ENCODE peak calls at places on chromosomes 13 and 19, in eight cellular contexts. One of them, this sample, is unnamed.

GRCh38 chr19:37975071-37975470 is 68.1 kb downstream of the SIPA1L3 start:
- DNase-seq in GM23338: no peak
- DNase-seq in tibial nerve: no peak
- DNase-seq in left colon: no peak
- DNase-seq in neuronal stem cell: no peak
- DNase-seq in astrocyte of the hippocampus: no peak
- DNase-seq in activated naive CD8-positive, alpha-beta T cell treated with anti-CD3 and anti-CD28 coated beads, Interleukin-2, amount 10 ng/mL, durations not matched to agents 7 days and 5 days: no peak
- DNase-seq in stimulated activated CD4-positive, alpha-beta T cell treated with anti-CD3 and anti-CD28 coated beads, Interleukin-4, amount 100 ng/mL, for 48 hours: no peak
- DNase-seq in this sample: peak; percentile 44

GRCh38 chr13:79341202-79341601 is 64.9 kb downstream of the RBM26 start:
- DNase-seq in GM23338: no peak
- DNase-seq in tibial nerve: no peak
- DNase-seq in left colon: no peak
- DNase-seq in neuronal stem cell: no peak
- DNase-seq in astrocyte of the hippocampus: no peak
- DNase-seq in activated naive CD8-positive, alpha-beta T cell treated with anti-CD3 and anti-CD28 coated beads, Interleukin-2, amount 10 ng/mL, durations not matched to agents 7 days and 5 days: no peak
- DNase-seq in stimulated activated CD4-positive, alpha-beta T cell treated with anti-CD3 and anti-CD28 coated beads, Interleukin-4, amount 100 ng/mL, for 48 hours: no peak
- DNase-seq in this sample: no peak

GRCh38 chr19:49347835-49348234 is 12.6 kb downstream of the CD37 start:
- DNase-seq in GM23338: peak; percentile 85
- DNase-seq in tibial nerve: peak; percentile 48
- DNase-seq in left colon: no peak
- DNase-seq in neuronal stem cell: no peak
- DNase-seq in astrocyte of the hippocampus: peak; percentile 51
- DNase-seq in activated naive CD8-positive, alpha-beta T cell treated with anti-CD3 and anti-CD28 coated beads, Interleukin-2, amount 10 ng/mL, durations not matched to agents 7 days and 5 days: no peak
- DNase-seq in stimulated activated CD4-positive, alpha-beta T cell treated with anti-CD3 and anti-CD28 coated beads, Interleukin-4, amount 100 ng/mL, for 48 hours: no peak
- DNase-seq in this sample: no peak

GRCh38 chr19:37078717-37079032 is 442 bp downstream of the ZNF420 start:
- DNase-seq in GM23338: no peak
- DNase-seq in tibial nerve: no peak
- DNase-seq in left colon: no peak
- DNase-seq in neuronal stem cell: no peak
- DNase-seq in astrocyte of the hippocampus: no peak
- DNase-seq in activated naive CD8-positive, alpha-beta T cell treated with anti-CD3 and anti-CD28 coated beads, Interleukin-2, amount 10 ng/mL, durations not matched to agents 7 days and 5 days: no peak
- DNase-seq in stimulated activated CD4-positive, alpha-beta T cell treated with anti-CD3 and anti-CD28 coated beads, Interleukin-4, amount 100 ng/mL, for 48 hours: no peak
- DNase-seq in this sample: no peak

GRCh38 chr13:30906411-30906990 is 430 bp downstream of the MEDAG start:
- DNase-seq in GM23338: peak; percentile 62
- DNase-seq in tibial nerve: no peak
- DNase-seq in left colon: peak; percentile 5
- DNase-seq in neuronal stem cell: no peak
- DNase-seq in astrocyte of the hippocampus: peak; percentile 55
- DNase-seq in activated naive CD8-positive, alpha-beta T cell treated with anti-CD3 and anti-CD28 coated beads, Interleukin-2, amount 10 ng/mL, durations not matched to agents 7 days and 5 days: peak; percentile 27
- DNase-seq in stimulated activated CD4-positive, alpha-beta T cell treated with anti-CD3 and anti-CD28 coated beads, Interleukin-4, amount 100 ng/mL, for 48 hours: no peak
- DNase-seq in this sample: no peak

GRCh38 chr13:113949546-113949945 is 24.3 kb downstream of the C13orf46 start:
- DNase-seq in GM23338: no peak
- DNase-seq in tibial nerve: no peak
- DNase-seq in left colon: no peak
- DNase-seq in neuronal stem cell: no peak
- DNase-seq in astrocyte of the hippocampus: no peak
- DNase-seq in activated naive CD8-positive, alpha-beta T cell treated with anti-CD3 and anti-CD28 coated beads, Interleukin-2, amount 10 ng/mL, durations not matched to agents 7 days and 5 days: no peak
- DNase-seq in stimulated activated CD4-positive, alpha-beta T cell treated with anti-CD3 and anti-CD28 coated beads, Interleukin-4, amount 100 ng/mL, for 48 hours: no peak
- DNase-seq in this sample: no peak

GRCh38 chr13:27295096-27295495 is 24.5 kb downstream of the RASL11A start:
- DNase-seq in GM23338: no peak
- DNase-seq in tibial nerve: no peak
- DNase-seq in left colon: no peak
- DNase-seq in neuronal stem cell: no peak
- DNase-seq in astrocyte of the hippocampus: no peak
- DNase-seq in activated naive CD8-positive, alpha-beta T cell treated with anti-CD3 and anti-CD28 coated beads, Interleukin-2, amount 10 ng/mL, durations not matched to agents 7 days and 5 days: no peak
- DNase-seq in stimulated activated CD4-positive, alpha-beta T cell treated with anti-CD3 and anti-CD28 coated beads, Interleukin-4, amount 100 ng/mL, for 48 hours: no peak
- DNase-seq in this sample: no peak

GRCh38 chr19:18063463-18063862 is 23.3 kb downstream of the IL12RB1 start:
- DNase-seq in GM23338: peak; percentile 52
- DNase-seq in tibial nerve: no peak
- DNase-seq in left colon: no peak
- DNase-seq in neuronal stem cell: no peak
- DNase-seq in astrocyte of the hippocampus: no peak
- DNase-seq in activated naive CD8-positive, alpha-beta T cell treated with anti-CD3 and anti-CD28 coated beads, Interleukin-2, amount 10 ng/mL, durations not matched to agents 7 days and 5 days: no peak
- DNase-seq in stimulated activated CD4-positive, alpha-beta T cell treated with anti-CD3 and anti-CD28 coated beads, Interleukin-4, amount 100 ng/mL, for 48 hours: peak; percentile 35
- DNase-seq in this sample: no peak

GRCh38 chr13:113399755-113400149 is 35.8 kb upstream of the GRTP1 start:
- DNase-seq in GM23338: no peak
- DNase-seq in tibial nerve: no peak
- DNase-seq in left colon: no peak
- DNase-seq in neuronal stem cell: no peak
- DNase-seq in astrocyte of the hippocampus: peak; percentile 67
- DNase-seq in activated naive CD8-positive, alpha-beta T cell treated with anti-CD3 and anti-CD28 coated beads, Interleukin-2, amount 10 ng/mL, durations not matched to agents 7 days and 5 days: no peak
- DNase-seq in stimulated activated CD4-positive, alpha-beta T cell treated with anti-CD3 and anti-CD28 coated beads, Interleukin-4, amount 100 ng/mL, for 48 hours: no peak
- DNase-seq in this sample: no peak

GRCh38 chr13:34258646-34259386 is 440.9 kb downstream of the RFC3 start:
- DNase-seq in GM23338: no peak
- DNase-seq in tibial nerve: no peak
- DNase-seq in left colon: no peak
- DNase-seq in neuronal stem cell: no peak
- DNase-seq in astrocyte of the hippocampus: no peak
- DNase-seq in activated naive CD8-positive, alpha-beta T cell treated with anti-CD3 and anti-CD28 coated beads, Interleukin-2, amount 10 ng/mL, durations not matched to agents 7 days and 5 days: no peak
- DNase-seq in stimulated activated CD4-positive, alpha-beta T cell treated with anti-CD3 and anti-CD28 coated beads, Interleukin-4, amount 100 ng/mL, for 48 hours: no peak
- DNase-seq in this sample: no peak

GRCh38 chr13:30734434-30734833 is 909 bp upstream of the ALOX5AP start:
- DNase-seq in GM23338: no peak
- DNase-seq in tibial nerve: no peak
- DNase-seq in left colon: no peak
- DNase-seq in neuronal stem cell: no peak
- DNase-seq in astrocyte of the hippocampus: peak; percentile 74
- DNase-seq in activated naive CD8-positive, alpha-beta T cell treated with anti-CD3 and anti-CD28 coated beads, Interleukin-2, amount 10 ng/mL, durations not matched to agents 7 days and 5 days: peak; percentile 1
- DNase-seq in stimulated activated CD4-positive, alpha-beta T cell treated with anti-CD3 and anti-CD28 coated beads, Interleukin-4, amount 100 ng/mL, for 48 hours: no peak
- DNase-seq in this sample: no peak

GRCh38 chr19:17922138-17922537 is 10.7 kb upstream of the CCDC124 start:
- DNase-seq in GM23338: no peak
- DNase-seq in tibial nerve: no peak
- DNase-seq in left colon: no peak
- DNase-seq in neuronal stem cell: no peak
- DNase-seq in astrocyte of the hippocampus: no peak
- DNase-seq in activated naive CD8-positive, alpha-beta T cell treated with anti-CD3 and anti-CD28 coated beads, Interleukin-2, amount 10 ng/mL, durations not matched to agents 7 days and 5 days: no peak
- DNase-seq in stimulated activated CD4-positive, alpha-beta T cell treated with anti-CD3 and anti-CD28 coated beads, Interleukin-4, amount 100 ng/mL, for 48 hours: no peak
- DNase-seq in this sample: no peak

GRCh38 chr19:10776900-10777650 is 58.9 kb downstream of the TMED1 start:
- DNase-seq in GM23338: no peak
- DNase-seq in tibial nerve: no peak
- DNase-seq in left colon: no peak
- DNase-seq in neuronal stem cell: no peak
- DNase-seq in astrocyte of the hippocampus: no peak
- DNase-seq in activated naive CD8-positive, alpha-beta T cell treated with anti-CD3 and anti-CD28 coated beads, Interleukin-2, amount 10 ng/mL, durations not matched to agents 7 days and 5 days: no peak
- DNase-seq in stimulated activated CD4-positive, alpha-beta T cell treated with anti-CD3 and anti-CD28 coated beads, Interleukin-4, amount 100 ng/mL, for 48 hours: no peak
- DNase-seq in this sample: peak; percentile 49

GRCh38 chr19:55624109-55625003 is at the start of gene ZNF784:
- DNase-seq in GM23338: peak; percentile 96
- DNase-seq in tibial nerve: peak; percentile 93
- DNase-seq in left colon: peak; percentile 94
- DNase-seq in neuronal stem cell: peak; percentile 96
- DNase-seq in astrocyte of the hippocampus: peak; percentile 98
- DNase-seq in activated naive CD8-positive, alpha-beta T cell treated with anti-CD3 and anti-CD28 coated beads, Interleukin-2, amount 10 ng/mL, durations not matched to agents 7 days and 5 days: peak; percentile 97
- DNase-seq in stimulated activated CD4-positive, alpha-beta T cell treated with anti-CD3 and anti-CD28 coated beads, Interleukin-4, amount 100 ng/mL, for 48 hours: peak; percentile 89
- DNase-seq in this sample: peak; percentile 94

GRCh38 chr19:3142292-3142670 is 6.4 kb downstream of the GNA15 start:
- DNase-seq in GM23338: no peak
- DNase-seq in tibial nerve: no peak
- DNase-seq in left colon: no peak
- DNase-seq in neuronal stem cell: no peak
- DNase-seq in astrocyte of the hippocampus: peak; percentile 45
- DNase-seq in activated naive CD8-positive, alpha-beta T cell treated with anti-CD3 and anti-CD28 coated beads, Interleukin-2, amount 10 ng/mL, durations not matched to agents 7 days and 5 days: no peak
- DNase-seq in stimulated activated CD4-positive, alpha-beta T cell treated with anti-CD3 and anti-CD28 coated beads, Interleukin-4, amount 100 ng/mL, for 48 hours: peak; percentile 54
- DNase-seq in this sample: no peak

GRCh38 chr13:73708393-73708985 is 425.7 kb downstream of the KLF12 start:
- DNase-seq in GM23338: peak; percentile 83
- DNase-seq in tibial nerve: peak; percentile 68
- DNase-seq in left colon: peak; percentile 57
- DNase-seq in neuronal stem cell: peak; percentile 38
- DNase-seq in astrocyte of the hippocampus: peak; percentile 82
- DNase-seq in activated naive CD8-positive, alpha-beta T cell treated with anti-CD3 and anti-CD28 coated beads, Interleukin-2, amount 10 ng/mL, durations not matched to agents 7 days and 5 days: no peak
- DNase-seq in stimulated activated CD4-positive, alpha-beta T cell treated with anti-CD3 and anti-CD28 coated beads, Interleukin-4, amount 100 ng/mL, for 48 hours: peak; percentile 22
- DNase-seq in this sample: peak; percentile 48

GRCh38 chr13:36774895-36775294 is 44.1 kb upstream of the RFXAP start:
- DNase-seq in GM23338: no peak
- DNase-seq in tibial nerve: no peak
- DNase-seq in left colon: no peak
- DNase-seq in neuronal stem cell: no peak
- DNase-seq in astrocyte of the hippocampus: no peak
- DNase-seq in activated naive CD8-positive, alpha-beta T cell treated with anti-CD3 and anti-CD28 coated beads, Interleukin-2, amount 10 ng/mL, durations not matched to agents 7 days and 5 days: no peak
- DNase-seq in stimulated activated CD4-positive, alpha-beta T cell treated with anti-CD3 and anti-CD28 coated beads, Interleukin-4, amount 100 ng/mL, for 48 hours: no peak
- DNase-seq in this sample: no peak

GRCh38 chr19:14127176-14127575 is 9.2 kb downstream of the ASF1B start:
- DNase-seq in GM23338: no peak
- DNase-seq in tibial nerve: no peak
- DNase-seq in left colon: no peak
- DNase-seq in neuronal stem cell: no peak
- DNase-seq in astrocyte of the hippocampus: no peak
- DNase-seq in activated naive CD8-positive, alpha-beta T cell treated with anti-CD3 and anti-CD28 coated beads, Interleukin-2, amount 10 ng/mL, durations not matched to agents 7 days and 5 days: no peak
- DNase-seq in stimulated activated CD4-positive, alpha-beta T cell treated with anti-CD3 and anti-CD28 coated beads, Interleukin-4, amount 100 ng/mL, for 48 hours: no peak
- DNase-seq in this sample: no peak

GRCh38 chr13:95948646-95949045 is 104.6 kb downstream of the UGGT2 start:
- DNase-seq in GM23338: no peak
- DNase-seq in tibial nerve: no peak
- DNase-seq in left colon: no peak
- DNase-seq in neuronal stem cell: no peak
- DNase-seq in astrocyte of the hippocampus: no peak
- DNase-seq in activated naive CD8-positive, alpha-beta T cell treated with anti-CD3 and anti-CD28 coated beads, Interleukin-2, amount 10 ng/mL, durations not matched to agents 7 days and 5 days: no peak
- DNase-seq in stimulated activated CD4-positive, alpha-beta T cell treated with anti-CD3 and anti-CD28 coated beads, Interleukin-4, amount 100 ng/mL, for 48 hours: no peak
- DNase-seq in this sample: no peak

GRCh38 chr19:58572818-58573657 is at the start of gene MZF1:
- DNase-seq in GM23338: peak; percentile 100
- DNase-seq in tibial nerve: peak; percentile 100
- DNase-seq in left colon: peak; percentile 100
- DNase-seq in neuronal stem cell: peak; percentile 100
- DNase-seq in astrocyte of the hippocampus: peak; percentile 100
- DNase-seq in activated naive CD8-positive, alpha-beta T cell treated with anti-CD3 and anti-CD28 coated beads, Interleukin-2, amount 10 ng/mL, durations not matched to agents 7 days and 5 days: peak; percentile 99
- DNase-seq in stimulated activated CD4-positive, alpha-beta T cell treated with anti-CD3 and anti-CD28 coated beads, Interleukin-4, amount 100 ng/mL, for 48 hours: peak; percentile 99
- DNase-seq in this sample: peak; percentile 95

GRCh38 chr19:47719047-47719885 is 6.0 kb downstream of the EHD2 start:
- DNase-seq in GM23338: no peak
- DNase-seq in tibial nerve: peak; percentile 79
- DNase-seq in left colon: peak; percentile 65
- DNase-seq in neuronal stem cell: no peak
- DNase-seq in astrocyte of the hippocampus: peak; percentile 95
- DNase-seq in activated naive CD8-positive, alpha-beta T cell treated with anti-CD3 and anti-CD28 coated beads, Interleukin-2, amount 10 ng/mL, durations not matched to agents 7 days and 5 days: no peak
- DNase-seq in stimulated activated CD4-positive, alpha-beta T cell treated with anti-CD3 and anti-CD28 coated beads, Interleukin-4, amount 100 ng/mL, for 48 hours: no peak
- DNase-seq in this sample: no peak

GRCh38 chr19:41106177-41106576 is 8.1 kb upstream of the CYP2F1 start:
- DNase-seq in GM23338: no peak
- DNase-seq in tibial nerve: no peak
- DNase-seq in left colon: no peak
- DNase-seq in neuronal stem cell: no peak
- DNase-seq in astrocyte of the hippocampus: no peak
- DNase-seq in activated naive CD8-positive, alpha-beta T cell treated with anti-CD3 and anti-CD28 coated beads, Interleukin-2, amount 10 ng/mL, durations not matched to agents 7 days and 5 days: no peak
- DNase-seq in stimulated activated CD4-positive, alpha-beta T cell treated with anti-CD3 and anti-CD28 coated beads, Interleukin-4, amount 100 ng/mL, for 48 hours: no peak
- DNase-seq in this sample: no peak

GRCh38 chr19:44552324-44552723 is 22.8 kb upstream of the CEACAM20 start:
- DNase-seq in GM23338: peak; percentile 87
- DNase-seq in tibial nerve: no peak
- DNase-seq in left colon: peak; percentile 18
- DNase-seq in neuronal stem cell: no peak
- DNase-seq in astrocyte of the hippocampus: peak; percentile 30
- DNase-seq in activated naive CD8-positive, alpha-beta T cell treated with anti-CD3 and anti-CD28 coated beads, Interleukin-2, amount 10 ng/mL, durations not matched to agents 7 days and 5 days: peak; percentile 53
- DNase-seq in stimulated activated CD4-positive, alpha-beta T cell treated with anti-CD3 and anti-CD28 coated beads, Interleukin-4, amount 100 ng/mL, for 48 hours: peak; percentile 21
- DNase-seq in this sample: no peak

GRCh38 chr13:39655569-39656324 is at the start of gene COG6:
- DNase-seq in GM23338: peak; percentile 93
- DNase-seq in tibial nerve: peak; percentile 82
- DNase-seq in left colon: peak; percentile 92
- DNase-seq in neuronal stem cell: peak; percentile 87
- DNase-seq in astrocyte of the hippocampus: peak; percentile 96
- DNase-seq in activated naive CD8-positive, alpha-beta T cell treated with anti-CD3 and anti-CD28 coated beads, Interleukin-2, amount 10 ng/mL, durations not matched to agents 7 days and 5 days: peak; percentile 97
- DNase-seq in stimulated activated CD4-positive, alpha-beta T cell treated with anti-CD3 and anti-CD28 coated beads, Interleukin-4, amount 100 ng/mL, for 48 hours: peak; percentile 88
- DNase-seq in this sample: peak; percentile 92

GRCh38 chr13:110234532-110234931 is 72.4 kb downstream of the COL4A1 start:
- DNase-seq in GM23338: no peak
- DNase-seq in tibial nerve: no peak
- DNase-seq in left colon: no peak
- DNase-seq in neuronal stem cell: no peak
- DNase-seq in astrocyte of the hippocampus: no peak
- DNase-seq in activated naive CD8-positive, alpha-beta T cell treated with anti-CD3 and anti-CD28 coated beads, Interleukin-2, amount 10 ng/mL, durations not matched to agents 7 days and 5 days: no peak
- DNase-seq in stimulated activated CD4-positive, alpha-beta T cell treated with anti-CD3 and anti-CD28 coated beads, Interleukin-4, amount 100 ng/mL, for 48 hours: no peak
- DNase-seq in this sample: no peak

This sample was measured in GM10248.